ENCODE peak calls at places on chromosome 1, in seven cellular contexts. E is skeletal muscle cell, V is AG10803, R is A549, T is EL, X is fibroblast of lung, S is lower leg skin. L is an unnamed sample.

GRCh38 chr1:201732351-201732750 is 96.6 kb upstream of the IPO9 start:
- DNase-seq in S (no peak), R (no peak), X (no peak), E (no peak), V (peak; percentile 59), T (peak; percentile 57), L (no peak)

GRCh38 chr1:6691507-6691906 is 10.1 kb downstream of the DNAJC11 start:
- DNase-seq in S (no peak), V (peak; percentile 21), X (no peak), T (no peak), E (no peak), R (no peak), L (no peak)

GRCh38 chr1:227427411-227427810 is 109.1 kb upstream of the CDC42BPA start:
- DNase-seq in S (no peak), V (no peak), X (no peak), E (no peak), R (no peak), T (no peak), L (no peak)

GRCh38 chr1:189349600-189349999 is 1128.1 kb downstream of the BRINP3 start:
- DNase-seq in X (no peak), V (no peak), E (no peak), R (no peak), T (no peak), S (no peak), L (no peak)

GRCh38 chr1:165717918-165718515 is 19.7 kb upstream of the ALDH9A1 start:
- DNase-seq in X (peak; percentile 78), V (peak; percentile 70), R (peak; percentile 68), E (no peak), S (no peak), T (peak; percentile 66), L (peak; percentile 57)

GRCh38 chr1:18149113-18149641 is 41.6 kb downstream of the IGSF21 start:
- DNase-seq in V (no peak), R (no peak), E (no peak), X (no peak), T (no peak), S (no peak), L (no peak)

GRCh38 chr1:186102559-186103148 is 272.4 kb downstream of the TPR start:
- DNase-seq in R (no peak), V (peak; percentile 79), T (peak; percentile 83), E (peak; percentile 54), X (peak; percentile 73), S (no peak), L (peak; percentile 43)

GRCh38 chr1:116424863-116425262 is 51.8 kb downstream of the ATP1A1 start:
- DNase-seq in E (no peak), T (no peak), X (no peak), S (no peak), V (no peak), R (no peak), L (no peak)

GRCh38 chr1:31978853-31979400 is 34.7 kb upstream of the KHDRBS1 start:
- DNase-seq in V (no peak), X (no peak), E (no peak), R (no peak), T (peak; percentile 30), S (no peak), L (no peak)

GRCh38 chr1:40840526-40841323 is 21.4 kb downstream of the CITED4 start:
- DNase-seq in X (no peak), R (no peak), E (no peak), V (no peak), S (no peak), T (no peak), L (no peak)

GRCh38 chr1:59414406-59415133 is 117.7 kb downstream of the FGGY start:
- DNase-seq in S (no peak), X (peak; percentile 31), E (peak; percentile 47), T (peak; percentile 46), V (peak; percentile 96), R (no peak), L (no peak)

GRCh38 chr1:225597926-225598575 is 54.9 kb downstream of the ENAH start:
- DNase-seq in S (no peak), T (peak; percentile 43), X (peak; percentile 61), V (peak; percentile 39), R (no peak), E (no peak), L (no peak)

L was measured in fibroblast of the conjunctiva.